ENCODE peak calls at places on chromosomes 5 and 9, in nine cellular contexts. R is adrenal gland; A is pancreas; F is HepG2; T is mammary epithelial cell; Q is CD8-positive, alpha-beta T cell; V is thyroid gland; Z is thoracic aorta; D is mucosa of descending colon. W is an unnamed sample. For H3K9me3, the result is how much of the 10 kb centered on the place peaks cover.

GRCh38 chr5:54667136-54667535 is 149.6 kb downstream of the SNX18 start:
- DNase-seq in T (no peak), F (no peak), D (no peak), V (no peak), Z (no peak), Q (no peak), R (no peak), A (no peak), W (peak)

GRCh38 chr9:132780230-132781007 is 97.7 kb downstream of the AK8 start:
- DNase-seq in R (no peak), V (no peak), A (no peak), Z (no peak), T (no peak), D (no peak), F (no peak), Q (no peak), W (no peak)

GRCh38 chr5:108650997-108651396 is 96.7 kb upstream of the FER start:
- DNase-seq in A (no peak), Q (no peak), T (peak), F (no peak), R (no peak), Z (no peak), V (no peak), D (no peak), W (peak)

GRCh38 chr5:144065766-144066165 is 104.7 kb downstream of the YIPF5 start:
- DNase-seq in A (no peak), T (no peak), V (no peak), D (no peak), R (no peak), Q (no peak), Z (no peak), F (no peak), W (no peak)

GRCh38 chr9:120926397-120926928 is at the start of gene TRAF1:
- DNase-seq in D (no peak), F (no peak), V (no peak), A (no peak), Z (no peak), Q (no peak), T (no peak), R (no peak), W (peak)

GRCh38 chr9:70589571-70590263 is 175.3 kb upstream of the KLF9 start:
- DNase-seq in V (no peak), A (no peak), Z (peak), T (peak), D (no peak), Q (no peak), F (no peak), R (no peak), W (peak)

GRCh38 chr5:54632131-54632551 is 114.6 kb downstream of the SNX18 start:
- DNase-seq in F (no peak), D (no peak), V (no peak), R (no peak), Z (no peak), A (no peak), T (no peak), Q (no peak), W (no peak)

GRCh38 chr9:95505676-95506437 is 10.9 kb downstream of the PTCH1 start:
- DNase-seq in Z (no peak), F (peak), R (peak), A (peak), D (peak), Q (peak), T (peak), V (peak), W (peak)

GRCh38 chr5:173984218-173984617 is 4.8 kb upstream of the C5orf47 start:
- DNase-seq in R (no peak), T (no peak), A (no peak), Z (no peak), Q (no peak), F (peak), D (no peak), V (no peak), W (peak)

DNA sequence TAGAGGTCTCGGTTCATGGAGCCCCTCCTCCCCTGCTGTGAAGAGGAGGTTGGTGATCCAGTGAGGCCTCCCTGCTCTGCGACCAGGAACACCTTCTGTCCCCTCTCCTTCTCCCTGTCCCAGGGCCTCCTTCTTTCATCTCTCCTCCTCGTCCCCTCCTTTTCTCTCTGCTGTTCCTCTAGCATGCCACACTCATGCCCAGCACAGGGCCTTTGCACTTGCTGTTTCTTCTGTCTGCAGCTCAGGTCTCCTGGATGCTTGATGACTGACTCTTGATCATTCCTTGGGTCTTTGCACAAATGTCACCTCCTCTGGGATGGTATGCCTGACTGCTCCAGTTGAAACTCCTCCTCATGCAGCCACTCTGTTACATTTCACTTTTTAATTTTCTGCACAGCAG is 23.2 kb upstream of the PSD2 start:
- DNase-seq in Z (no peak), T (no peak), R (no peak), F (no peak), A (no peak), V (no peak), Q (no peak), D (no peak), W (no peak)
- H3K9me3 ChIP-seq in Z (under half), T (under half), R (under half), F (under half), A (under half), V (under half), Q (under half), D (under half), W (under half)

GRCh38 chr5:104184264-104184663 is 621.7 kb upstream of the NUDT12 start:
- DNase-seq in F (no peak), Q (no peak), T (no peak), R (no peak), Z (no peak), V (no peak), D (no peak), A (no peak), W (peak)
- H3K9me3 ChIP-seq in F (under half), Q (under half), T (under half), R (under half), Z (under half), V (under half), D (under half), A (under half), W (under half)

DNA sequence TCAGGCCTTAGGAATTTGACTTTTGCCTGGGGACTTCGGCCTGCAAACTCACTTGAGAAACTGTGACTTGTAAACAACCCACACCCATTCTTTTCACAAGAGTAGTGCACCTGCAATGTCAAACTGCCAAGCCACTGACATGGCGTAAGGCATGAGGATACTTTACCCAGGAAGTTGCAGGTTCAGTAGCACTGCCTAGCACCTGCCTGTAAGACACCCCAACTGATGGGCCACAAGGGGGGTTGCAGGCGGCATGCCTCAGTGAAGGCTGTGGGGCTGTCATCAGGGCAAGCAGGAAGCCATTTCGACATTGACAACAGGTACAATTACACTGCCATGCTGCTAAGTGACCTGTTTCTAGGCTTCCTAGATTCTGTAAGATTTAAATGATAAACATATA is 41.3 kb upstream of the RASGEF1C start:
- DNase-seq in Z (no peak), R (no peak), Q (no peak), F (no peak), V (no peak), D (no peak), A (no peak), T (no peak), W (no peak)
- H3K9me3 ChIP-seq in Z (half or more), R (under half), Q (under half), F (under half), V (under half), D (half or more), A (under half), T (half or more), W (under half)

GRCh38 chr9:113928269-113928668 is 52.2 kb downstream of the ZNF618 start:
- DNase-seq in R (no peak), T (no peak), F (no peak), D (no peak), A (no peak), V (no peak), Z (no peak), Q (no peak), W (no peak)
- H3K9me3 ChIP-seq in R (under half), T (under half), F (under half), D (under half), A (under half), V (under half), Z (under half), Q (under half), W (under half)

GRCh38 chr5:150948539-150948938 is 43.8 kb upstream of the ZNF300 start:
- DNase-seq in F (no peak), R (no peak), T (no peak), A (no peak), Z (no peak), Q (no peak), D (no peak), V (no peak), W (no peak)
- H3K9me3 ChIP-seq in F (half or more), R (under half), T (half or more), A (under half), Z (under half), Q (under half), D (half or more), V (under half), W (under half)

W was measured in fibroblast of lung.